ENCODE peak calls at places on chromosomes 11 and 22, in six cellular contexts. S is hepatic stellate cell, E is M059J, K is sciatic nerve, P is HTR-8/SVneo, H is H54. B is an unnamed sample.

GRCh38 chr11:98183034-98183433 is 837.7 kb upstream of the CNTN5 start:
- DNase-seq in S (no peak), E (peak), K (no peak), P (no peak), H (no peak), B (no peak)

GRCh38 chr11:117663389-117663788 is 133.6 kb downstream of the DSCAML1 start:
- DNase-seq in S (no peak), E (no peak), K (no peak), P (no peak), H (no peak), B (no peak)

GRCh38 chr11:289706-290620 is 1.0 kb downstream of the PGGHG start:
- DNase-seq in S (no peak), E (no peak), K (peak), P (no peak), H (no peak), B (peak)

GRCh38 chr11:61690706-61691377 is 10.7 kb downstream of the DAGLA start:
- DNase-seq in S (no peak), E (no peak), K (no peak), P (no peak), H (no peak), B (no peak)

GRCh38 chr11:20070459-20070858 is 89.8 kb downstream of the DBX1 start:
- DNase-seq in S (no peak), E (peak), K (no peak), P (no peak), H (no peak), B (no peak)

GRCh38 chr11:46200537-46201281 is 76.8 kb upstream of the CREB3L1 start:
- DNase-seq in S (no peak), E (peak), K (no peak), P (no peak), H (peak), B (no peak)

GRCh38 chr11:8567597-8568198 is 26.3 kb downstream of the STK33 start:
- DNase-seq in S (no peak), E (peak), K (no peak), P (no peak), H (no peak), B (no peak)

GRCh38 chr11:46051102-46051501 is 70.2 kb downstream of the PHF21A start:
- DNase-seq in S (no peak), E (no peak), K (no peak), P (no peak), H (no peak), B (no peak)

GRCh38 chr11:2267306-2267861 is 3.0 kb downstream of the ASCL2 start:
- DNase-seq in S (no peak), E (no peak), K (peak), P (no peak), H (no peak), B (no peak)

GRCh38 chr11:75384438-75385080 is 14.8 kb upstream of the RPS3 start:
- DNase-seq in S (peak), E (peak), K (peak), P (peak), H (peak), B (peak)

GRCh38 chr22:48724899-48725298 is 1102.8 kb downstream of the BRD1 start:
- DNase-seq in S (no peak), E (no peak), K (no peak), P (no peak), H (no peak), B (peak)

GRCh38 chr11:107018902-107019493 is 722 bp upstream of the GUCY1A2 start:
- DNase-seq in S (peak), E (peak), K (peak), P (peak), H (peak), B (no peak)